ENCODE peak calls at places on chromosomes 4 and X, in five cellular contexts. One of them, this sample, is unnamed.
A peak's percentile ranks its signal among the peaks of the same experiment; 100 is the strongest.

GRCh38 chr4:120769227-120769626 is 153.3 kb downstream of the PRDM5 start:
- DNase-seq in PC-3: no peak
- DNase-seq in ascending aorta: no peak
- DNase-seq in HepG2: no peak
- DNase-seq in HCT116: peak; percentile 16
- DNase-seq in this sample: no peak

GRCh38 chrX:69028006-69028760 is 137.1 kb downstream of the PJA1 start:
- DNase-seq in PC-3: no peak
- DNase-seq in ascending aorta: no peak
- DNase-seq in HepG2: no peak
- DNase-seq in HCT116: no peak
- DNase-seq in this sample: no peak

GRCh38 chr4:26325191-26325590 is 4.4 kb downstream of the RBPJ start:
- DNase-seq in PC-3: peak; percentile 50
- DNase-seq in ascending aorta: no peak
- DNase-seq in HepG2: peak; percentile 42
- DNase-seq in HCT116: peak; percentile 35
- DNase-seq in this sample: no peak

GRCh38 chr4:3363411-3364141 is 70.8 kb downstream of the RGS12 start:
- DNase-seq in PC-3: no peak
- DNase-seq in ascending aorta: no peak
- DNase-seq in HepG2: no peak
- DNase-seq in HCT116: no peak
- DNase-seq in this sample: no peak

GRCh38 chrX:2629316-2630168 is 61.6 kb upstream of the CD99 start:
- DNase-seq in PC-3: no peak
- DNase-seq in ascending aorta: no peak
- DNase-seq in HepG2: peak; percentile 28
- DNase-seq in HCT116: no peak
- DNase-seq in this sample: no peak

GRCh38 chrX:11267311-11267910 is 25.8 kb upstream of the AMELX start:
- DNase-seq in PC-3: peak; percentile 45
- DNase-seq in ascending aorta: no peak
- DNase-seq in HepG2: peak; percentile 0
- DNase-seq in HCT116: no peak
- DNase-seq in this sample: no peak

GRCh38 chrX:150848914-150849365 is 49.5 kb downstream of the CD99L2 start:
- DNase-seq in PC-3: peak; percentile 93
- DNase-seq in ascending aorta: no peak
- DNase-seq in HepG2: peak; percentile 54
- DNase-seq in HCT116: no peak
- DNase-seq in this sample: peak; percentile 8

GRCh38 chrX:132636080-132636479 is 147.2 kb upstream of the MBNL3 start:
- DNase-seq in PC-3: peak; percentile 50
- DNase-seq in ascending aorta: no peak
- DNase-seq in HepG2: no peak
- DNase-seq in HCT116: no peak
- DNase-seq in this sample: no peak

GRCh38 chr4:48974979-48975640 is 11.0 kb upstream of the CWH43 start:
- DNase-seq in PC-3: no peak
- DNase-seq in ascending aorta: no peak
- DNase-seq in HepG2: no peak
- DNase-seq in HCT116: no peak
- DNase-seq in this sample: no peak

GRCh38 chr4:38136604-38137003 is 176.4 kb downstream of the PTTG2 start:
- DNase-seq in PC-3: no peak
- DNase-seq in ascending aorta: no peak
- DNase-seq in HepG2: no peak
- DNase-seq in HCT116: no peak
- DNase-seq in this sample: no peak

GRCh38 chr4:116688536-116688935 is 396.8 kb downstream of the TRAM1L1 start:
- DNase-seq in PC-3: peak; percentile 47
- DNase-seq in ascending aorta: no peak
- DNase-seq in HepG2: no peak
- DNase-seq in HCT116: no peak
- DNase-seq in this sample: no peak

GRCh38 chrX:69027181-69028005 is 137.9 kb downstream of the PJA1 start:
- DNase-seq in PC-3: peak; percentile 91
- DNase-seq in ascending aorta: no peak
- DNase-seq in HepG2: no peak
- DNase-seq in HCT116: no peak
- DNase-seq in this sample: no peak

GRCh38 chr4:65623509-65623908 is 46.8 kb downstream of the EPHA5 start:
- DNase-seq in PC-3: peak; percentile 83
- DNase-seq in ascending aorta: no peak
- DNase-seq in HepG2: no peak
- DNase-seq in HCT116: no peak
- DNase-seq in this sample: no peak

GRCh38 chrX:4547218-4547836 is 833.9 kb upstream of the PRKX start:
- DNase-seq in PC-3: peak; percentile 77
- DNase-seq in ascending aorta: no peak
- DNase-seq in HepG2: peak; percentile 8
- DNase-seq in HCT116: peak; percentile 16
- DNase-seq in this sample: peak; percentile 3

GRCh38 chrX:70969635-70970481 is 39.0 kb upstream of the SLC7A3 start:
- DNase-seq in PC-3: no peak
- DNase-seq in ascending aorta: no peak
- DNase-seq in HepG2: no peak
- DNase-seq in HCT116: no peak
- DNase-seq in this sample: no peak

GRCh38 chr4:147760695-147761094 is 28.8 kb downstream of the ARHGAP10 start:
- DNase-seq in PC-3: no peak
- DNase-seq in ascending aorta: no peak
- DNase-seq in HepG2: no peak
- DNase-seq in HCT116: no peak
- DNase-seq in this sample: no peak

GRCh38 chr4:173057442-173057841 is 111.2 kb upstream of the GALNT7 start:
- DNase-seq in PC-3: peak; percentile 37
- DNase-seq in ascending aorta: no peak
- DNase-seq in HepG2: no peak
- DNase-seq in HCT116: no peak
- DNase-seq in this sample: no peak

GRCh38 chrX:21944136-21944615 is 3.7 kb downstream of the SMS start:
- DNase-seq in PC-3: no peak
- DNase-seq in ascending aorta: no peak
- DNase-seq in HepG2: no peak
- DNase-seq in HCT116: no peak
- DNase-seq in this sample: no peak

GRCh38 chr4:139144161-139144859 is 32.7 kb downstream of the ELF2 start:
- DNase-seq in PC-3: peak; percentile 28
- DNase-seq in ascending aorta: no peak
- DNase-seq in HepG2: no peak
- DNase-seq in HCT116: no peak
- DNase-seq in this sample: no peak

GRCh38 chr4:6938237-6938636 is 28.6 kb downstream of the TBC1D14 start:
- DNase-seq in PC-3: no peak
- DNase-seq in ascending aorta: peak; percentile 35
- DNase-seq in HepG2: no peak
- DNase-seq in HCT116: no peak
- DNase-seq in this sample: no peak

GRCh38 chrX:3717742-3718420 is 4.4 kb upstream of the PRKX start:
- DNase-seq in PC-3: peak; percentile 12
- DNase-seq in ascending aorta: no peak
- DNase-seq in HepG2: no peak
- DNase-seq in HCT116: no peak
- DNase-seq in this sample: no peak

GRCh38 chr4:152663203-152664066 is 16.4 kb downstream of the TMEM154 start:
- DNase-seq in PC-3: no peak
- DNase-seq in ascending aorta: no peak
- DNase-seq in HepG2: no peak
- DNase-seq in HCT116: no peak
- DNase-seq in this sample: no peak

GRCh38 chrX:53280703-53281320 is 572 bp downstream of the IQSEC2 start:
- DNase-seq in PC-3: peak; percentile 69
- DNase-seq in ascending aorta: no peak
- DNase-seq in HepG2: no peak
- DNase-seq in HCT116: no peak
- DNase-seq in this sample: no peak
- H3K27ac ChIP-seq in PC-3: peak overlapping the region; percentile 95
- H3K27ac ChIP-seq in ascending aorta: peak overlapping the region; percentile 79
- H3K27ac ChIP-seq in HepG2: no peak overlapping the region
- H3K27ac ChIP-seq in HCT116: peak overlapping the region; percentile 88
- H3K27ac ChIP-seq in this sample: peak overlapping the region; percentile 64

GRCh38 chrX:153634832-153635231 is 12.2 kb upstream of the DUSP9 start:
- DNase-seq in PC-3: no peak
- DNase-seq in ascending aorta: peak; percentile 3
- DNase-seq in HepG2: no peak
- DNase-seq in HCT116: no peak
- DNase-seq in this sample: no peak

GRCh38 chrX:153635388-153635787 is 11.6 kb upstream of the DUSP9 start:
- DNase-seq in PC-3: no peak
- DNase-seq in ascending aorta: peak; percentile 1
- DNase-seq in HepG2: no peak
- DNase-seq in HCT116: no peak
- DNase-seq in this sample: no peak

GRCh38 chrX:153637121-153638040 is 9.6 kb upstream of the DUSP9 start:
- DNase-seq in PC-3: no peak
- DNase-seq in ascending aorta: no peak
- DNase-seq in HepG2: peak; percentile 44
- DNase-seq in HCT116: no peak
- DNase-seq in this sample: no peak

GRCh38 chrX:153636716-153637115 is 10.3 kb upstream of the DUSP9 start:
- DNase-seq in PC-3: no peak
- DNase-seq in ascending aorta: no peak
- DNase-seq in HepG2: no peak
- DNase-seq in HCT116: no peak
- DNase-seq in this sample: no peak

DNA sequence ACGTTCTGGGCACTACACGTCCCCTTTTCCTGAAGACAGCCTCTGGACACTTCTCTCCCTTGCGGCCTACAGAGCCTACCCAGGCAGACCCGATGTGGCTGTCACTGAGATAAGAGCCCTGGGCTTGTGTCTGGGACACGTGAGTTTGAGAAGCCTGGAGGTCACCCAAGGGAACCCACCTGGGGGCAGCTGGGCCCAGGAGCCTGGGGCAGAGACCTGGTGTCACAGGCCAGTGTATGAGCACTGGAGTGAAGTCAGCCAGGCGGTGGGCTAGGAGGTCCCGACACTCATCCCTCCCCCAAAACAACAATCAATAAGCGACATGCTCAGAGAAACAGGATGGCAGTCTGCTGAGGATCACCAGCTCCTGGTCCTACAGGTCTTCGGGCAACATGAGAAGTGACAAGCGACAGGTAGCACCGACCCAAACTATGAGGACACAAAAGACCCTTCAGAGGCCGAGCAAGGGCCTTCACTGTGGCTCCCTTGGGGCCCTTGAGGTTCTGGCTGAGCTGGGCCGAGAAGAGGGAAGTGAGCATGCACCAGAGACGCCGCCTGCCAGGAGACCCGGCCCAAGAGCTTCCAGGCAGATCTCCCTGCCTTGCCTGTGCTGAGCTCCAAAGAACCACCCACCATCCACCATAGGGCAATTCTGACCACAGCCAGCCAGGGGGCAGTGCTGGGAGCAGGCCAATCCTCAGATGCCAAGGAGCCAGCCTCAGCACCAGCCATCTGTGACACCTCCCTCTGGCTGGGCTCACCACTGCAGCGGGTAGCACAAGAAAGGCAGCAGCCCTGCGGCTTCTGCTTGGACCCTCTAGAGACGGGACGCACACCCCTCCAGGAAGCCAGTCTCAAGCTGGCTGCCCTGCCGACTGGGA is 11.0 kb upstream of the DUSP9 start:
- DNase-seq in PC-3: peak; percentile 44
- DNase-seq in ascending aorta: no peak
- DNase-seq in HepG2: peak; percentile 59
- DNase-seq in HCT116: no peak
- DNase-seq in this sample: no peak
- TF ChIP-seq CTCF in PC-3: peak; percentile 52
- TF ChIP-seq CTCF in ascending aorta: no peak
- TF ChIP-seq CTCF in HepG2: peak; percentile 71
- TF ChIP-seq CTCF in HCT116: peak; percentile 76
- TF ChIP-seq CTCF in this sample: no peak

GRCh38 chrX:110086162-110086915 is 83.4 kb downstream of the TMEM164 start:
- DNase-seq in PC-3: peak; percentile 73
- DNase-seq in ascending aorta: no peak
- DNase-seq in HepG2: peak; percentile 73
- DNase-seq in HCT116: no peak
- DNase-seq in this sample: no peak
- H3K27ac ChIP-seq in PC-3: peak overlapping the region; percentile 100
- H3K27ac ChIP-seq in ascending aorta: no peak overlapping the region
- H3K27ac ChIP-seq in HepG2: peak overlapping the region; percentile 44
- H3K27ac ChIP-seq in HCT116: peak overlapping the region; percentile 78
- H3K27ac ChIP-seq in this sample: no peak overlapping the region

GRCh38 chr4:176189891-176190795 is 5.2 kb downstream of the SPATA4 start:
- DNase-seq in PC-3: peak; percentile 18
- DNase-seq in ascending aorta: no peak
- DNase-seq in HepG2: no peak
- DNase-seq in HCT116: no peak
- DNase-seq in this sample: peak; percentile 14

GRCh38 chr4:176188654-176189053 is 6.7 kb downstream of the SPATA4 start:
- DNase-seq in PC-3: no peak
- DNase-seq in ascending aorta: no peak
- DNase-seq in HepG2: no peak
- DNase-seq in HCT116: no peak
- DNase-seq in this sample: no peak

GRCh38 chr4:176193126-176193525 is 2.3 kb downstream of the SPATA4 start:
- DNase-seq in PC-3: peak; percentile 46
- DNase-seq in ascending aorta: no peak
- DNase-seq in HepG2: no peak
- DNase-seq in HCT116: no peak
- DNase-seq in this sample: no peak

GRCh38 chr4:176193898-176194297 is 1.5 kb downstream of the SPATA4 start:
- DNase-seq in PC-3: peak; percentile 84
- DNase-seq in ascending aorta: no peak
- DNase-seq in HepG2: no peak
- DNase-seq in HCT116: peak; percentile 29
- DNase-seq in this sample: no peak

DNA sequence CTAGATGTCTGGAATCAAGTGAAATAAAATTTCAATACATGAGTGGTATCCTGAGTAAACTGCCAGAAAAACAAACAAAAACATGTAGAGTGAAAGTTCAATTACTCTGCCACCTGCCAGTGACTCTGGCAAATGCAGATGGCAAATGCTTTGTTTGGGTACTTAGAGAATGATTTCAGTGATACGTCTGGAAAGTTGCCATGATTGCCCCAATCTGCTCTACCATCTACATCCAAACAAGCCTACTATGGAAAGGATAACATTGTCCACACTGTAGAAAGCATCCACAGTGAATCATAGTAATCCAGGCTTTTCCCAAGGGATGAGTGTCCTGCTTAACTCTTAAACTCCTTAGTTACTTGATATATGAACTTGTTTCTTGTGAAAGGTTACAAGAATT is 3.4 kb downstream of the SPATA4 start:
- DNase-seq in PC-3: peak; percentile 33
- DNase-seq in ascending aorta: no peak
- DNase-seq in HepG2: no peak
- DNase-seq in HCT116: no peak
- DNase-seq in this sample: no peak
- TF ChIP-seq CTCF in PC-3: peak; percentile 34
- TF ChIP-seq CTCF in ascending aorta: no peak
- TF ChIP-seq CTCF in HepG2: no peak
- TF ChIP-seq CTCF in HCT116: no peak
- TF ChIP-seq CTCF in this sample: no peak

DNA sequence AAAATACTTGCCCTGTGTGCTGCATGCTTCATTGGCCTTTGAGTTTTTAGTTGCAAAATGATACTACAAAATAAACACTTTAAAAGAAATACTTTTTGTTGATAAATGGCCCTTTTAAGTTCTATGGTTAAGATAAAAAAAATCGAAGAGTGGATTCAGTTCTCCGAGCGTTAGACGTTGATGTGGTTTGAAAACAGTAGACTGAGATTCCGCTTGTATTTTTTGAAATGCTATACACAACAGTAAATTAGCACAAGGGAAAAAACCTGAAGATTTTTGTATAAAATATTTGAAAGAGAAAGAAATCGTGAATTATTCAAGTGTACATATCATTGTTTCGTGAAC is 1.4 kb downstream of the BMP2K start:
- DNase-seq in PC-3: no peak
- DNase-seq in ascending aorta: no peak
- DNase-seq in HepG2: no peak
- DNase-seq in HCT116: no peak
- DNase-seq in this sample: no peak
- H3K27ac ChIP-seq in PC-3: no peak overlapping the region
- H3K27ac ChIP-seq in ascending aorta: no peak overlapping the region
- H3K27ac ChIP-seq in HepG2: peak overlapping the region; percentile 81
- H3K27ac ChIP-seq in HCT116: no peak overlapping the region
- H3K27ac ChIP-seq in this sample: no peak overlapping the region

This sample was measured in prostate gland.